ENCODE peak calls at places on chromosomes 6 and 20, in four cellular contexts. H, N, D and J are unnamed samples.

GRCh38 chr20:17890330-17890729 is 78.3 kb downstream of the SNX5 start:
- DNase-seq in H (no peak), N (no peak), D (no peak), J (peak)

GRCh38 chr20:24640686-24641085 is 171.3 kb downstream of the SYNDIG1 start:
- DNase-seq in H (no peak), N (no peak), D (no peak), J (no peak)

GRCh38 chr6:127515794-127516675 is 3.1 kb downstream of the MTCL3 start:
- DNase-seq in H (peak), N (no peak), D (peak), J (peak)

GRCh38 chr6:48426636-48427035 is 315.6 kb upstream of the PTCHD4 start:
- DNase-seq in H (no peak), N (no peak), D (peak), J (no peak)

GRCh38 chr6:36984581-36985383 is 1.2 kb downstream of the MTCH1 start:
- DNase-seq in H (no peak), N (peak), D (peak), J (peak)

GRCh38 chr6:142960098-142960497 is 15.1 kb upstream of the HIVEP2 start:
- DNase-seq in H (no peak), N (no peak), D (peak), J (no peak)

GRCh38 chr6:21742238-21742660 is 148.7 kb downstream of the SOX4 start:
- DNase-seq in H (no peak), N (no peak), D (peak), J (no peak)

GRCh38 chr20:14498809-14499208 is 161.4 kb upstream of the FLRT3 start:
- DNase-seq in H (no peak), N (no peak), D (no peak), J (no peak)

GRCh38 chr6:35731414-35731735 is 5.5 kb upstream of the ARMC12 start:
- DNase-seq in H (peak), N (peak), D (peak), J (peak)

GRCh38 chr6:40328376-40328987 is 258.7 kb downstream of the LRFN2 start:
- DNase-seq in H (peak), N (no peak), D (no peak), J (no peak)

GRCh38 chr6:135231469-135231844 is 50.3 kb downstream of the MYB start:
- DNase-seq in H (no peak), N (no peak), D (peak), J (no peak)

GRCh38 chr20:58112017-58112781 is 116.3 kb downstream of the ANKRD60 start:
- DNase-seq in H (no peak), N (no peak), D (peak), J (no peak)

GRCh38 chr20:63073051-63073737 is 66.4 kb upstream of the BHLHE23 start:
- DNase-seq in H (no peak), N (no peak), D (no peak), J (peak)

GRCh38 chr20:46752639-46753235 is 43.3 kb downstream of the SLC2A10 start:
- DNase-seq in H (peak), N (peak), D (peak), J (peak)

GRCh38 chr6:81938014-81938761 is 185.7 kb upstream of the TENT5A start:
- DNase-seq in H (no peak), N (no peak), D (peak), J (no peak)

GRCh38 chr20:37973059-37973910 is 60.0 kb downstream of the TTI1 start:
- DNase-seq in H (no peak), N (no peak), D (no peak), J (no peak)

GRCh38 chr6:157911786-157912185 is 69.9 kb upstream of the SYNJ2 start:
- DNase-seq in H (no peak), N (no peak), D (no peak), J (no peak)

GRCh38 chr20:33791959-33792597 is 19.1 kb upstream of the CHMP4B start:
- DNase-seq in H (peak), N (no peak), D (peak), J (peak)

GRCh38 chr6:30820196-30820595 is 64.1 kb upstream of the DDR1 start:
- DNase-seq in H (no peak), N (peak), D (peak), J (no peak)

GRCh38 chr6:53986721-53987526 is 124.3 kb upstream of the MLIP start:
- DNase-seq in H (no peak), N (no peak), D (peak), J (no peak)

GRCh38 chr20:34491932-34492509 is 24.2 kb upstream of the DYNLRB1 start:
- DNase-seq in H (no peak), N (no peak), D (no peak), J (no peak)

GRCh38 chr20:11672959-11673358 is 244.7 kb upstream of the BTBD3 start:
- DNase-seq in H (no peak), N (no peak), D (no peak), J (no peak)

GRCh38 chr6:41040101-41040910 is 1.3 kb upstream of the UNC5CL start:
- DNase-seq in H (no peak), N (no peak), D (no peak), J (no peak)

GRCh38 chr6:33878541-33878940 is 74.7 kb upstream of the MLN start:
- DNase-seq in H (no peak), N (no peak), D (no peak), J (no peak)

GRCh38 chr6:2797564-2798014 is 32.4 kb downstream of the WRNIP1 start:
- DNase-seq in H (no peak), N (no peak), D (no peak), J (no peak)

GRCh38 chr6:30005482-30005881 is 55.6 kb upstream of the POLR1H start:
- DNase-seq in H (no peak), N (no peak), D (no peak), J (no peak)

GRCh38 chr6:26299286-26300042 is 65.5 kb upstream of the BTN3A2 start:
- DNase-seq in H (no peak), N (no peak), D (no peak), J (no peak)

GRCh38 chr20:36497856-36498255 is 43.5 kb upstream of the MYL9 start:
- DNase-seq in H (no peak), N (no peak), D (peak), J (peak)

GRCh38 chr6:136728976-136729515 is 63.2 kb downstream of the MAP3K5 start:
- DNase-seq in H (no peak), N (no peak), D (no peak), J (no peak)

GRCh38 chr6:74936886-74937285 is 269.0 kb downstream of the COL12A1 start:
- DNase-seq in H (no peak), N (no peak), D (peak), J (no peak)

GRCh38 chr6:1610497-1611321 is 994 bp downstream of the FOXC1 start:
- DNase-seq in H (no peak), N (no peak), D (peak), J (peak)

GRCh38 chr6:153001767-153002612 is 519 bp downstream of the MTRF1L start:
- DNase-seq in H (no peak), N (no peak), D (no peak), J (no peak)

GRCh38 chr6:74091133-74091793 is 395.3 kb downstream of the CD109 start:
- DNase-seq in H (no peak), N (no peak), D (peak), J (peak)